ENCODE peak calls at places on chromosomes 7 and 10, in ten cellular contexts. V, F, Y, B, C, U, T, Q, I and R are unnamed samples.

GRCh38 chr10:117138838-117139580 is 939 bp upstream of the VAX1 start:
- DNase-seq in V (no peak), F (no peak), Y (no peak), B (no peak), C (no peak), U (no peak), T (no peak), Q (no peak), I (no peak), R (no peak)

GRCh38 chr7:25752967-25753791 is 398.8 kb upstream of the NFE2L3 start:
- DNase-seq in V (no peak), F (no peak), Y (no peak), B (no peak), C (no peak), U (no peak), T (no peak), Q (no peak), I (peak; percentile 27), R (no peak)

GRCh38 chr7:50718876-50719275 is 63.8 kb downstream of the GRB10 start:
- DNase-seq in V (no peak), F (no peak), Y (no peak), B (no peak), C (no peak), U (no peak), T (no peak), Q (no peak), I (no peak), R (no peak)

GRCh38 chr10:89651916-89652573 is 7.0 kb upstream of the PANK1 start:
- DNase-seq in V (no peak), F (no peak), Y (no peak), B (no peak), C (peak; percentile 2), U (no peak), T (peak; percentile 60), Q (no peak), I (no peak), R (no peak)

GRCh38 chr7:55641811-55642210 is 69.5 kb upstream of the VOPP1 start:
- DNase-seq in V (no peak), F (no peak), Y (no peak), B (peak; percentile 41), C (peak; percentile 39), U (no peak), T (no peak), Q (no peak), I (no peak), R (no peak)

GRCh38 chr7:106545275-106545674 is 115.7 kb downstream of the CCDC71L start:
- DNase-seq in V (no peak), F (no peak), Y (no peak), B (no peak), C (no peak), U (no peak), T (no peak), Q (no peak), I (no peak), R (no peak)

GRCh38 chr10:485776-486572 is 203.5 kb downstream of the DIP2C start:
- DNase-seq in V (no peak), F (no peak), Y (peak; percentile 39), B (no peak), C (no peak), U (peak; percentile 20), T (no peak), Q (peak; percentile 61), I (no peak), R (no peak)

GRCh38 chr7:40194743-40195142 is 59.9 kb downstream of the SUGCT start:
- DNase-seq in V (no peak), F (peak; percentile 50), Y (peak; percentile 13), B (no peak), C (no peak), U (peak; percentile 72), T (no peak), Q (peak; percentile 80), I (no peak), R (no peak)

GRCh38 chr10:35453855-35454532 is 117.7 kb downstream of the CCNY start:
- DNase-seq in V (no peak), F (no peak), Y (no peak), B (no peak), C (no peak), U (peak; percentile 75), T (no peak), Q (peak; percentile 29), I (no peak), R (peak; percentile 37)

GRCh38 chr7:151863386-151864079 is 13.4 kb downstream of the PRKAG2 start:
- DNase-seq in V (no peak), F (no peak), Y (no peak), B (no peak), C (peak; percentile 31), U (no peak), T (no peak), Q (no peak), I (no peak), R (peak; percentile 53)

GRCh38 chr10:97708976-97709745 is 4.4 kb upstream of the MARVELD1 start:
- DNase-seq in V (no peak), F (peak; percentile 67), Y (peak; percentile 86), B (no peak), C (peak; percentile 41), U (peak; percentile 92), T (no peak), Q (peak; percentile 81), I (peak; percentile 65), R (peak; percentile 71)

GRCh38 chr10:86523348-86523747 is 1.8 kb upstream of the WAPL start:
- DNase-seq in V (no peak), F (no peak), Y (no peak), B (no peak), C (peak; percentile 35), U (peak; percentile 40), T (no peak), Q (no peak), I (no peak), R (no peak)
- H3K4me3 ChIP-seq in V (peak overlapping the region; percentile 68), F (peak overlapping the region; percentile 10), Y (no peak overlapping the region), B (no peak overlapping the region), C (peak overlapping the region; percentile 93), U (no peak overlapping the region), T (no peak overlapping the region), Q (peak overlapping the region; percentile 88), I (peak overlapping the region; percentile 81), R (no peak overlapping the region)

GRCh38 chr10:119656760-119657159 is 5.6 kb downstream of the BAG3 start:
- DNase-seq in V (no peak), F (no peak), Y (no peak), B (no peak), C (no peak), U (no peak), T (no peak), Q (no peak), I (no peak), R (no peak)

GRCh38 chr10:119657725-119658124 is 6.5 kb downstream of the BAG3 start:
- DNase-seq in V (no peak), F (no peak), Y (no peak), B (no peak), C (no peak), U (no peak), T (no peak), Q (no peak), I (no peak), R (no peak)

GRCh38 chr10:119654540-119654939 is 3.4 kb downstream of the BAG3 start:
- DNase-seq in V (no peak), F (no peak), Y (no peak), B (no peak), C (no peak), U (peak; percentile 50), T (no peak), Q (no peak), I (peak; percentile 33), R (peak; percentile 52)

GRCh38 chr10:119653209-119653608 is 2.0 kb downstream of the BAG3 start:
- DNase-seq in V (no peak), F (no peak), Y (no peak), B (no peak), C (no peak), U (no peak), T (no peak), Q (no peak), I (no peak), R (no peak)

GRCh38 chr10:119655566-119656001 is 4.4 kb downstream of the BAG3 start:
- DNase-seq in V (no peak), F (peak; percentile 30), Y (no peak), B (peak; percentile 82), C (no peak), U (peak; percentile 85), T (no peak), Q (peak; percentile 81), I (peak; percentile 69), R (peak; percentile 29)
- H3K4me3 ChIP-seq in V (no peak overlapping the region), F (peak overlapping the region; percentile 46), Y (no peak overlapping the region), B (peak overlapping the region; percentile 63), C (no peak overlapping the region), U (peak overlapping the region; percentile 97), T (no peak overlapping the region), Q (peak overlapping the region; percentile 94), I (peak overlapping the region; percentile 86), R (no peak overlapping the region)

GRCh38 chr10:125881192-125881591 is at the start of gene DHX32:
- DNase-seq in V (no peak), F (no peak), Y (no peak), B (no peak), C (no peak), U (no peak), T (no peak), Q (no peak), I (no peak), R (no peak)
- H3K4me3 ChIP-seq in V (no peak within 1 kb of the TSS), F (no peak within 1 kb of the TSS), Y (no peak within 1 kb of the TSS), B (no peak within 1 kb of the TSS), C (no peak within 1 kb of the TSS), U (no peak within 1 kb of the TSS), T (no peak within 1 kb of the TSS), Q (no peak within 1 kb of the TSS), I (no peak within 1 kb of the TSS), R (no peak within 1 kb of the TSS)

GRCh38 chr7:156487811-156488523 is 152.6 kb upstream of the RNF32 start:
- DNase-seq in V (no peak), F (no peak), Y (no peak), B (no peak), C (no peak), U (no peak), T (no peak), Q (no peak), I (no peak), R (no peak)

GRCh38 chr7:156492170-156492569 is 148.4 kb upstream of the RNF32 start:
- DNase-seq in V (no peak), F (no peak), Y (no peak), B (no peak), C (no peak), U (no peak), T (no peak), Q (no peak), I (no peak), R (no peak)

GRCh38 chr7:156493942-156494341 is 146.6 kb upstream of the RNF32 start:
- DNase-seq in V (no peak), F (no peak), Y (no peak), B (no peak), C (no peak), U (no peak), T (no peak), Q (no peak), I (no peak), R (no peak)

GRCh38 chr7:156490021-156490800 is 150.4 kb upstream of the RNF32 start:
- DNase-seq in V (no peak), F (no peak), Y (no peak), B (no peak), C (no peak), U (no peak), T (no peak), Q (no peak), I (no peak), R (no peak)

DNA sequence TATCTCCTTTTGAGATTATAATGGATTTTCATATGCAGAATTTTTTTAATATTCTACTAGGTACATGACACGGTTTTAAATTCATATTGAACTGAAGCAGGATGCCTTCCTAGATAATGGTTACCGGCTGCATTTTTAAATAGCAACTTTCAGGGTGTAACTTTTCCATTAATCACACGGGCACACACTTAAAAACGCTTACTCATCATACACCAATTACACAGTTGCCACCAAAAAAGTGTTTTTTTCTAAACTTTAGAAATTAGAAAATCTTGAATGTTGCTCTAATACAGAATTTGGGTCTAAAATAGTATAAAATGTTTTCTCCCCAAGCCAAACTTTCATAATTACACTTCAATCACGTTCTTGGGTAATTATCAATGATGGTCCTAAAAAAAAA is 149.1 kb upstream of the RNF32 start:
- DNase-seq in V (no peak), F (no peak), Y (no peak), B (no peak), C (no peak), U (no peak), T (no peak), Q (no peak), I (no peak), R (no peak)
- H3K4me3 ChIP-seq in V (no peak overlapping the region), F (no peak overlapping the region), Y (no peak overlapping the region), B (no peak overlapping the region), C (no peak overlapping the region), U (no peak overlapping the region), T (no peak overlapping the region), Q (no peak overlapping the region), I (no peak overlapping the region), R (no peak overlapping the region)